ENCODE peak calls at places on chromosomes 16 and 17, in ten cellular contexts. Y is NCI-H2107; P is activated naive CD4-positive, alpha-beta T cell treated with anti-CD3 and anti-CD28 coated beads for 36 hours; Q is iPS-NIHi11; W is AML-193; L is CD8-positive, alpha-beta T cell; T is activated T-cell treated with anti-CD3 and anti-CD28 coated beads, Interleukin-2, amount 50 U/mL, for 48 hours; J is lung microvascular endothelial cell; B is NCI-H82; Z is progenitor cell of endocrine pancreas. D is an unnamed sample.

GRCh38 chr16:51636913-51637743 is 486.1 kb upstream of the SALL1 start:
- DNase-seq in Y (no peak), P (no peak), Q (peak), W (no peak), L (no peak), T (no peak), J (no peak), B (peak), Z (no peak), D (no peak)

GRCh38 chr17:43044024-43044423 is 19.0 kb downstream of the RND2 start:
- DNase-seq in Y (no peak), P (no peak), Q (no peak), W (no peak), L (no peak), T (no peak), J (no peak), B (no peak), Z (no peak), D (no peak)

GRCh38 chr16:14013571-14014283 is 57.4 kb upstream of the MRTFB start:
- DNase-seq in Y (no peak), P (no peak), Q (peak), W (no peak), L (no peak), T (no peak), J (no peak), B (peak), Z (no peak), D (peak)

GRCh38 chr16:23187341-23187740 is 4.8 kb downstream of the SCNN1G start:
- DNase-seq in Y (no peak), P (no peak), Q (no peak), W (no peak), L (no peak), T (no peak), J (no peak), B (no peak), Z (no peak), D (no peak)

GRCh38 chr17:32341141-32341856 is 674 bp downstream of the C17orf75 start:
- DNase-seq in Y (no peak), P (peak), Q (no peak), W (peak), L (peak), T (peak), J (peak), B (peak), Z (no peak), D (peak)

GRCh38 chr16:23302045-23302956 is at the start of gene SCNN1B:
- DNase-seq in Y (no peak), P (no peak), Q (peak), W (no peak), L (no peak), T (peak), J (peak), B (no peak), Z (peak), D (peak)

GRCh38 chr16:69563605-69564580 is 1.9 kb upstream of the NFAT5 start:
- DNase-seq in Y (no peak), P (peak), Q (peak), W (peak), L (peak), T (peak), J (peak), B (peak), Z (no peak), D (no peak)

GRCh38 chr16:29815032-29815721 is 775 bp upstream of the PAGR1 start:
- DNase-seq in Y (no peak), P (peak), Q (no peak), W (no peak), L (no peak), T (peak), J (no peak), B (peak), Z (no peak), D (peak)

GRCh38 chr17:81519284-81520020 is 6.9 kb upstream of the ACTG1 start:
- DNase-seq in Y (peak), P (peak), Q (peak), W (no peak), L (peak), T (peak), J (peak), B (no peak), Z (peak), D (peak)

GRCh38 chr16:80894091-80894490 is 89.7 kb upstream of the CDYL2 start:
- DNase-seq in Y (no peak), P (no peak), Q (no peak), W (no peak), L (no peak), T (no peak), J (no peak), B (no peak), Z (no peak), D (peak)

GRCh38 chr17:77400445-77400870 is 259.7 kb downstream of the SEC14L1 start:
- DNase-seq in Y (peak), P (peak), Q (peak), W (peak), L (peak), T (peak), J (peak), B (peak), Z (no peak), D (no peak)

GRCh38 chr17:70073799-70074198 is 1.2 kb upstream of the KCNJ16 start:
- DNase-seq in Y (no peak), P (no peak), Q (no peak), W (no peak), L (no peak), T (no peak), J (no peak), B (no peak), Z (no peak), D (no peak)